ENCODE peak calls at places on chromosomes 5 and 9, in eight cellular contexts. X, K, Z, U, H, M, S and R are unnamed samples.

GRCh38 chr9:123756484-123757106 is 173.3 kb downstream of the DENND1A start:
- DNase-seq in X (no peak), K (no peak), Z (no peak), U (no peak), H (no peak), M (no peak), S (no peak), R (no peak)

GRCh38 chr5:59528226-59528862 is 365.2 kb downstream of the PDE4D start:
- DNase-seq in X (no peak), K (no peak), Z (no peak), U (no peak), H (no peak), M (no peak), S (no peak), R (no peak)

GRCh38 chr5:76608833-76609232 is 14.4 kb downstream of the F2RL2 start:
- DNase-seq in X (no peak), K (no peak), Z (no peak), U (no peak), H (no peak), M (no peak), S (no peak), R (peak)

GRCh38 chr5:37886207-37886905 is 46.5 kb upstream of the GDNF start:
- DNase-seq in X (no peak), K (no peak), Z (no peak), U (no peak), H (no peak), M (no peak), S (no peak), R (no peak)

GRCh38 chr5:108753331-108753730 is 5.6 kb downstream of the FER start:
- DNase-seq in X (no peak), K (no peak), Z (no peak), U (no peak), H (no peak), M (no peak), S (no peak), R (peak)

GRCh38 chr9:86405086-86405491 is 50.9 kb upstream of the TUT7 start:
- DNase-seq in X (no peak), K (no peak), Z (no peak), U (no peak), H (no peak), M (no peak), S (no peak), R (peak)

GRCh38 chr9:89428222-89428761 is 69.6 kb downstream of the SEMA4D start:
- DNase-seq in X (no peak), K (no peak), Z (no peak), U (no peak), H (no peak), M (no peak), S (no peak), R (no peak)

GRCh38 chr5:20360243-20360642 is 372.2 kb upstream of the CDH18 start:
- DNase-seq in X (no peak), K (peak), Z (no peak), U (no peak), H (no peak), M (no peak), S (no peak), R (no peak)

GRCh38 chr9:38690574-38690973 is 29.4 kb downstream of the FAM240B start:
- DNase-seq in X (no peak), K (no peak), Z (no peak), U (no peak), H (no peak), M (no peak), S (no peak), R (no peak)

GRCh38 chr5:159655757-159656409 is 260.4 kb upstream of the ADRA1B start:
- DNase-seq in X (no peak), K (no peak), Z (no peak), U (no peak), H (no peak), M (no peak), S (no peak), R (no peak)

GRCh38 chr9:20529837-20530236 is 92.5 kb downstream of the MLLT3 start:
- DNase-seq in X (no peak), K (no peak), Z (no peak), U (no peak), H (no peak), M (no peak), S (no peak), R (no peak)

GRCh38 chr9:3647652-3648051 is 121.9 kb upstream of the RFX3 start:
- DNase-seq in X (no peak), K (no peak), Z (no peak), U (no peak), H (no peak), M (no peak), S (no peak), R (no peak)

GRCh38 chr5:112551437-112552018 is 132.5 kb upstream of the EPB41L4A start:
- DNase-seq in X (no peak), K (peak), Z (peak), U (peak), H (peak), M (peak), S (no peak), R (peak)

GRCh38 chr5:1386274-1386717 is 41.4 kb upstream of the CLPTM1L start:
- DNase-seq in X (peak), K (peak), Z (no peak), U (peak), H (peak), M (peak), S (peak), R (no peak)

GRCh38 chr5:157217289-157218024 is 36.8 kb downstream of the ITK start:
- DNase-seq in X (no peak), K (no peak), Z (no peak), U (no peak), H (no peak), M (no peak), S (no peak), R (no peak)

GRCh38 chr5:19960451-19960850 is 27.5 kb downstream of the CDH18 start:
- DNase-seq in X (no peak), K (no peak), Z (no peak), U (no peak), H (no peak), M (no peak), S (no peak), R (no peak)

GRCh38 chr9:96859461-96860198 is 5.3 kb upstream of the ZNF782 start:
- DNase-seq in X (no peak), K (no peak), Z (no peak), U (no peak), H (no peak), M (no peak), S (no peak), R (peak)

GRCh38 chr9:20683351-20684034 is 566 bp upstream of the FOCAD start:
- DNase-seq in X (peak), K (no peak), Z (no peak), U (peak), H (peak), M (no peak), S (peak), R (peak)

GRCh38 chr9:129284607-129285291 is 106.7 kb upstream of the IER5L start:
- DNase-seq in X (peak), K (no peak), Z (no peak), U (no peak), H (no peak), M (no peak), S (no peak), R (no peak)

GRCh38 chr9:123425261-123425821 is 69.3 kb downstream of the CRB2 start:
- DNase-seq in X (no peak), K (no peak), Z (no peak), U (no peak), H (no peak), M (no peak), S (no peak), R (no peak)

GRCh38 chr5:62783374-62784057 is 204.9 kb downstream of the LRRC70 start:
- DNase-seq in X (no peak), K (no peak), Z (no peak), U (no peak), H (no peak), M (no peak), S (no peak), R (no peak)